ENCODE peak calls at places on chromosomes 13 and 19, in six cellular contexts. P is GM12864, N is IMR-90, G is AG10803, R is body of pancreas, L is breast epithelium. W is an unnamed sample.

GRCh38 chr19:46365561-46365960 is 18.7 kb downstream of the PPP5C start:
- DNase-seq in R (no peak), N (no peak), L (no peak), G (no peak), P (no peak), W (no peak)

GRCh38 chr19:4455742-4456565 is 1.6 kb downstream of the UBXN6 start:
- DNase-seq in N (peak), L (no peak), G (peak), P (no peak), R (no peak), W (peak)

GRCh38 chr19:11254662-11255061 is 7.7 kb downstream of the DOCK6 start:
- DNase-seq in N (no peak), L (no peak), P (no peak), G (no peak), R (no peak), W (no peak)

GRCh38 chr19:50189326-50189725 is 14.1 kb upstream of the MYH14 start:
- DNase-seq in N (no peak), R (no peak), P (no peak), L (no peak), G (no peak), W (no peak)

GRCh38 chr19:35478794-35479193 is 11.5 kb downstream of the KRTDAP start:
- DNase-seq in G (no peak), R (no peak), N (no peak), L (no peak), P (no peak), W (no peak)

GRCh38 chr13:27182844-27183497 is 11.4 kb upstream of the USP12 start:
- DNase-seq in G (peak), R (peak), N (peak), P (no peak), L (peak), W (peak)

GRCh38 chr19:48418317-48419064 is 25.0 kb downstream of the GRIN2D start:
- DNase-seq in N (peak), G (peak), R (no peak), L (no peak), P (no peak), W (no peak)

GRCh38 chr19:53597023-53597422 is 34.8 kb upstream of the DPRX start:
- DNase-seq in L (peak), N (no peak), P (no peak), R (no peak), G (no peak), W (no peak)

GRCh38 chr13:85521586-85521985 is 277.6 kb downstream of the SLITRK6 start:
- DNase-seq in L (no peak), R (no peak), G (no peak), N (no peak), P (no peak), W (no peak)

GRCh38 chr19:35509018-35509652 is 4.3 kb downstream of the DMKN start:
- DNase-seq in G (no peak), N (no peak), R (peak), L (peak), P (peak), W (no peak)

GRCh38 chr13:96089749-96090239 is at the start of gene HS6ST3:
- DNase-seq in P (no peak), N (no peak), G (peak), R (peak), L (no peak), W (no peak)

GRCh38 chr19:57075801-57076492 is 43.8 kb upstream of the USP29 start:
- DNase-seq in P (no peak), L (no peak), N (no peak), G (no peak), R (no peak), W (no peak)

GRCh38 chr13:40191186-40191980 is 475.1 kb downstream of the FOXO1 start:
- DNase-seq in N (no peak), L (peak), R (no peak), G (no peak), P (no peak), W (peak)

DNA sequence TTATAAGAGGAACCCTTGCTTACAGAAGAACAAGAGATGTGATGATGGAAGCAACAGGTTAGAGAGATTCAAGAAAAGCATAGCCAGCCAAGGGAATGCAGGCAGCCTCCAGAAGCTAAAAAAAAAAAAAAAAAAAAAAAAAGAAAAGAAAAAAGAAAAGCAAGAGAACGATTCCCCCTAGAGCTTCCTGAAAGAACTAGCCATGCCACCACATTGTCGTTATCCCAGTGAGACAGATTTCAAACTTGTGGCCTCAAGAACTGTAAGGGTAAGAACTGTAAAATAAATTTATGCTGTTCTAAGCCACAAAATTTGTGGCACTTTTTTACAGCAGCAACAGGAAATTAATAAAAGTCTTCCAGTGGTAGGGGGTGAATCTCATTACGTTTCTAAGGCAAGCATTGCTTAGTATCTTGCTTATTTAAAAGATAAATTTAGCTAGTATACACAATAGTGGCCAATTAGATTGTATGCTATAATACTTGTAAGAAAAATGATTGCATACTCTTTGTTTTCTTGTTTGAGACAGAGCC is 21.8 kb downstream of the RFXAP start:
- DNase-seq in P (no peak), N (no peak), L (no peak), G (no peak), R (no peak), W (no peak)
- TF ChIP-seq CTCF in P (no peak), N (no peak), L (no peak), G (no peak), R (no peak), W (no peak)

GRCh38 chr13:110904748-110905147 is 10.1 kb downstream of the ANKRD10 start:
- DNase-seq in R (no peak), G (no peak), P (no peak), N (no peak), L (no peak), W (no peak)

GRCh38 chr13:110911880-110912279 is 3.0 kb downstream of the ANKRD10 start:
- DNase-seq in L (no peak), P (no peak), N (peak), R (no peak), G (no peak), W (no peak)

GRCh38 chr13:110910013-110910890 is 4.6 kb downstream of the ANKRD10 start:
- DNase-seq in N (no peak), G (no peak), P (no peak), R (no peak), L (no peak), W (no peak)

GRCh38 chr13:110907301-110907700 is 7.6 kb downstream of the ANKRD10 start:
- DNase-seq in G (no peak), L (no peak), P (no peak), R (no peak), N (no peak), W (no peak)

DNA sequence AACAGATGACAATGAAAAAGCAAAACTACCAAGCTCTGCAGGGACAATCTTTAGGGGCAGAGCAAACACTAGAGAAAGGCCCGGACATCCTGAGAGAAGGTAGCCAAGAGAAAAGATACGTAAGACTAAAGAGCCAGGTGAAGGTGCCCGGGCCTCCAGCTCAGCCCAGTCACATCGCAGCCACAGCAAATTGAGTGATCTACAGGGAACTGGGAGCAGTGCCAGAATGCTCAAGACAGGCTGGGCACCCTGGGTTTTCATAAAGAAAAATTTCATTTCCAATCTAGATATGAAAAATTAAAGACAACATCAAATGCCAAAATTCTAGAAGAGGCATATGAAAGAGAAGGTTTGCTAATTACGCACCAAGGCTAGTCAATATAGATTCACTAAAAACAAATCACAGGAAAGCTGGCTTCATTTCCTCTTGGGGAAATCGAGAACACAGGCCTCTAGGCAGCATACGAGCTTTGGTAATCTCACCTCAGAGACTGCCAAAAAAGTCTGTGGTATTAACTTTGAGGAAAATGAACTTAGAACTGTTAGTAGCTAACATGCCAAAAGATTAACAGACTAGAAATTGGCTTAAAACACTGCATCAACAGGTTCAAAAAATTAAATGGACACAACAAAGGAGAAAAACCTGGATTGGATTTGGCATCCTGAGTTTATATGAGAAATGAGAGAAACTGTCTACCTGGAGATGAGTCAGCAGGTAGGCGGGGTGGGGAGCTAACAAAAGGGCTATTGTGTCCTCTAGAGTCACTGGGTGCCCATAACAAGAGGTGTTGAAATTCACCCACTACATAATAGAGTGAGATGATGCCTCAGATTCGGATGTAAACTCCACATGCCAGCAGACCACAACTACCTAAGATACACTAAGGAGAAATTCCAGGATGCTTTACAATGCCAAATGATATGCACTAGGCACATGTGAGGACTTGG is 6.6 kb downstream of the ANKRD10 start:
- DNase-seq in R (peak), N (peak), L (peak), G (peak), P (no peak), W (peak)
- H3K4me3 ChIP-seq in R (no peak), N (no peak), L (no peak), G (no peak), P (no peak), W (no peak)

DNA sequence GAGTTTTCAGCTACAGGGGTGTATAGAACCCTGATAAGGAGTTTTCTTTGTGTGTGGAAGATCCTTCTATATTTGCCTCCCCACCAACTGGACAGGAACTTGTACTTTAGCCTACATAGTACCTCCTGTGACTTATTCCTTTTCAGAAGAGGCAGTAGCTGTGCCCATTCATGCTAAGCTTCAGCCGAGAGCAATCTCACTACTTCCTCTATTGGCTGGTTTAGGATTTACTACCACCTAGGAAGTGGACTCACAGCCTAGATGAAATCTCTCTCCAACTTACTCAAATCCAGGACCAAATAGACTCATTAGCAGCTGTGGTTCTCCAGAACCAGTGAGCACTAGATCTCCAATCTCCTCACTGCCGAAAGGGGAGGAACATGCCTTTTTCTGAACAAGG is 2.3 kb upstream of the REX1BD start:
- DNase-seq in N (no peak), G (no peak), L (no peak), P (no peak), R (no peak), W (no peak)
- TF ChIP-seq CTCF in N (no peak), G (no peak), L (no peak), P (peak), R (no peak), W (peak)

GRCh38 chr19:17946965-17947784 is 14.4 kb downstream of the CCDC124 start:
- DNase-seq in L (no peak), R (peak), G (no peak), N (no peak), P (no peak), W (no peak)

GRCh38 chr19:17942181-17942580 is 9.4 kb downstream of the CCDC124 start:
- DNase-seq in P (no peak), L (no peak), G (no peak), R (no peak), N (no peak), W (no peak)

GRCh38 chr19:17944301-17944700 is 11.5 kb downstream of the CCDC124 start:
- DNase-seq in N (peak), G (peak), R (no peak), L (no peak), P (no peak), W (peak)

GRCh38 chr19:17943284-17944221 is 10.7 kb downstream of the CCDC124 start:
- DNase-seq in R (no peak), L (no peak), G (no peak), P (no peak), N (no peak), W (no peak)

GRCh38 chr19:17942582-17943283 is 9.9 kb downstream of the CCDC124 start:
- DNase-seq in R (no peak), G (no peak), N (no peak), L (no peak), P (no peak), W (no peak)
- H3K4me3 ChIP-seq in R (no peak), G (no peak), N (no peak), L (no peak), P (no peak), W (no peak)

GRCh38 chr13:102856603-102857002 is 10.8 kb downstream of the ERCC5 start:
- DNase-seq in L (no peak), P (no peak), G (peak), N (no peak), R (no peak), W (peak)

GRCh38 chr13:102852556-102852955 is 6.7 kb downstream of the ERCC5 start:
- DNase-seq in P (no peak), R (no peak), L (no peak), G (no peak), N (no peak), W (peak)

GRCh38 chr13:102848956-102849355 is 3.1 kb downstream of the ERCC5 start:
- DNase-seq in L (no peak), N (no peak), G (peak), P (no peak), R (no peak), W (no peak)

DNA sequence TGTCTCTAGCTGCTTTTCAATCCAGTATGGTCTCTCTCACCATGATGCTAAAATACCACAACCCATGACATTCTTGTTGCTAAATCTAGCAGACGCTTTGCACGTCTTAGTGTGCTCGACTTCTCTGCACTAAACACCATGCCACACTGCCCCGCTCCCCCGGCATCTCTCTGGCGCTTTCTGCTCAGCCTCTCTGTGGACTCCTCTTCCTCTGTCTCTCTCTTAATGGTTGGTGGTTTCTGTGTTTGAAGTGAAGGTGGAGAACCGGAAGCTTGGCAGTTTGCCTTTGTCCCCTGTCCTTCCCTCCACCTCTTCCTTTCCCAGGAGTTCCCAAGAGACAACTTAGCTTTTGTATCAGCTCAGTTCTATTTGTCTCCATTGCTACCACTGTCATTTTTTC is 8.8 kb downstream of the ERCC5 start:
- DNase-seq in R (no peak), N (no peak), G (no peak), L (no peak), P (no peak), W (no peak)
- TF ChIP-seq CTCF in R (no peak), N (no peak), G (no peak), L (no peak), P (no peak), W (no peak)

W was measured in fibroblast of the aortic adventitia.